ENCODE peak calls at places on chromosomes 3 and 15, in four cellular contexts. G is IMR-90, Q is mammary epithelial cell, H is PC-3. J is an unnamed sample.

GRCh38 chr3:197561926-197562325 is 6.2 kb upstream of the BDH1 start:
- DNase-seq in G (no peak), Q (no peak), H (no peak), J (no peak)

GRCh38 chr3:190070623-190071347 is 49.9 kb downstream of the P3H2 start:
- DNase-seq in G (peak; percentile 66), Q (no peak), H (peak; percentile 51), J (no peak)

GRCh38 chr3:126005951-126006350 is 37.0 kb downstream of the ROPN1B start:
- DNase-seq in G (peak; percentile 82), Q (peak; percentile 83), H (peak; percentile 3), J (no peak)

GRCh38 chr15:78751602-78751979 is 59.7 kb downstream of the ADAMTS7 start:
- DNase-seq in G (no peak), Q (no peak), H (no peak), J (no peak)

GRCh38 chr3:148280623-148281242 is 417.0 kb upstream of the AGTR1 start:
- DNase-seq in G (no peak), Q (no peak), H (no peak), J (no peak)

GRCh38 chr3:190860531-190860930 is 2.0 kb downstream of the GMNC start:
- DNase-seq in G (no peak), Q (no peak), H (no peak), J (no peak)

GRCh38 chr3:90015688-90016356 is 908.4 kb downstream of the EPHA3 start:
- DNase-seq in G (peak; percentile 36), Q (peak; percentile 66), H (peak; percentile 79), J (no peak)

GRCh38 chr15:80533934-80534333 is 129.8 kb downstream of the ARNT2 start:
- DNase-seq in G (no peak), Q (no peak), H (no peak), J (no peak)

GRCh38 chr3:18211116-18211515 is 214.0 kb downstream of the SATB1 start:
- DNase-seq in G (no peak), Q (no peak), H (no peak), J (no peak)

GRCh38 chr3:7637694-7638093 is 776.8 kb downstream of the GRM7 start:
- DNase-seq in G (no peak), Q (no peak), H (no peak), J (no peak)

GRCh38 chr3:180802837-180803236 is 109.6 kb upstream of the FXR1 start:
- DNase-seq in G (peak; percentile 4), Q (peak; percentile 11), H (peak; percentile 52), J (no peak)

GRCh38 chr3:64491843-64492242 is 196.0 kb downstream of the ADAMTS9 start:
- DNase-seq in G (no peak), Q (no peak), H (no peak), J (no peak)

GRCh38 chr3:186108106-186108940 is 566 bp downstream of the ETV5 start:
- DNase-seq in G (peak; percentile 66), Q (peak; percentile 56), H (peak; percentile 56), J (no peak)

GRCh38 chr3:100850721-100851120 is 141.4 kb downstream of the TFG start:
- DNase-seq in G (peak; percentile 17), Q (no peak), H (peak; percentile 46), J (no peak)

GRCh38 chr3:178310833-178311380 is 225.3 kb upstream of the KCNMB2 start:
- DNase-seq in G (no peak), Q (no peak), H (no peak), J (no peak)

DNA sequence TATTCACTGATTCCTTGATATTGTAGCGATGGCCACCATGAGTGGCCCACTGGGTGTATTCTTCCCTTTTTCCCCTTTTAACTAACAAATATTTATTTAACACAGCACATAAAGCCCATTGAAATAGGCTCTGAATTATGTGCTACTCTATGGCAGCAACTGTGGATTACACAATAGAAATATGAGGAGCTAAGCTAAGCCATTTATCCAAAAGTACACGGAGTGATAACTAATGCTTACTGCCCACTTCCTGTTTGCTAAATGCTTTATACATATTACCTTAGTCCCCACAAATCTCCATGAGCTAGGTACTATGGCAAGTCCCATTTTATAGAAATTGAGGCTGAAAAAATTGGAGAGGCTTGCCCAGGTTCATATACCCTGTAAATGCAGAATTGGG is 17.9 kb downstream of the ILDR1 start:
- DNase-seq in G (no peak), Q (no peak), H (peak; percentile 61), J (no peak)
- H3K27ac ChIP-seq in G (no peak overlapping the region), Q (no peak overlapping the region), H (no peak overlapping the region), J (no peak overlapping the region)

GRCh38 chr15:62483817-62484216 is 318.7 kb upstream of the C2CD4B start:
- DNase-seq in G (peak; percentile 21), Q (no peak), H (no peak), J (no peak)
- H3K27ac ChIP-seq in G (no peak overlapping the region), Q (no peak overlapping the region), H (no peak overlapping the region), J (no peak overlapping the region)

DNA sequence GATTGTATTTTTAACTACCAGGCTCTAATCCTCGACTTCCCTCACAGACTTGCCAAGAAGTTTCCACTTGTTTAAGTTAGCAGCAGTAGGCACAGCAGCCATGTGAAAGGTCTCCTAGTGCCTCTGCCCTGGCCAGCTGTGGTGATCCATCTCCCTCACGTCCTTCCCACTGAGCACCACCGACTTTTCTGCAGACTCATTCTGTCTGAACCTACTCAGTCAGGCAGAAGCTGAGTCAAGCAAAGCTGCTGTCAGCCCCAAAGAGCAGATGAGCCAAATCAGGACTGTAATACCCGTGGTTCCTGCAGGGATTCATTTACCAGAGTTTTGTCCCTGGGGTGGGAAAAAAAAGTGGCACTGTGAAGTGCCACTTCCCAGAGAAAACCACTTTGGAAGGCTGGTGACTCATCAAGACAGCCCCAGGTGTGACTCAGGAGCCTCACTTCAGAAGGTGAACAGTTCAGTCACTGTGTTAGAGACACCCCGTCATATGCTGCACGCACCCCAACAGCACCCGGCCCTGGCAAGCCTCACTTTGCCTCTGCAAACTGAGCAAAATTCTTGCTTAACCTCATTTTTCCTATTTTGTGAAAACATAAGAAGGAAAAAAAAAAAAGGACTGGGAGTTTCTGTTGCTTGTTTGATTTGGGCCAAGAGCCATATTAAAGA is 76.0 kb downstream of the WWTR1 start:
- DNase-seq in G (peak; percentile 89), Q (peak; percentile 98), H (peak; percentile 97), J (peak; percentile 48)
- H3K27ac ChIP-seq in G (peak overlapping the region; percentile 15), Q (peak overlapping the region; percentile 98), H (peak overlapping the region; percentile 99), J (no peak overlapping the region)

GRCh38 chr3:66419053-66419440 is 81.8 kb downstream of the LRIG1 start:
- DNase-seq in G (no peak), Q (no peak), H (no peak), J (peak; percentile 49)
- H3K27ac ChIP-seq in G (no peak overlapping the region), Q (no peak overlapping the region), H (no peak overlapping the region), J (peak overlapping the region; percentile 32)

GRCh38 chr15:51884041-51884440 is 54.6 kb downstream of the TMOD3 start:
- DNase-seq in G (no peak), Q (no peak), H (no peak), J (no peak)

GRCh38 chr15:51888593-51889195 is 59.2 kb downstream of the TMOD3 start:
- DNase-seq in G (peak; percentile 31), Q (no peak), H (peak; percentile 57), J (no peak)

GRCh38 chr15:51883436-51883835 is 54.0 kb downstream of the TMOD3 start:
- DNase-seq in G (peak; percentile 75), Q (no peak), H (no peak), J (no peak)

GRCh38 chr15:51887887-51888592 is 58.6 kb downstream of the TMOD3 start:
- DNase-seq in G (no peak), Q (no peak), H (peak; percentile 22), J (no peak)

DNA sequence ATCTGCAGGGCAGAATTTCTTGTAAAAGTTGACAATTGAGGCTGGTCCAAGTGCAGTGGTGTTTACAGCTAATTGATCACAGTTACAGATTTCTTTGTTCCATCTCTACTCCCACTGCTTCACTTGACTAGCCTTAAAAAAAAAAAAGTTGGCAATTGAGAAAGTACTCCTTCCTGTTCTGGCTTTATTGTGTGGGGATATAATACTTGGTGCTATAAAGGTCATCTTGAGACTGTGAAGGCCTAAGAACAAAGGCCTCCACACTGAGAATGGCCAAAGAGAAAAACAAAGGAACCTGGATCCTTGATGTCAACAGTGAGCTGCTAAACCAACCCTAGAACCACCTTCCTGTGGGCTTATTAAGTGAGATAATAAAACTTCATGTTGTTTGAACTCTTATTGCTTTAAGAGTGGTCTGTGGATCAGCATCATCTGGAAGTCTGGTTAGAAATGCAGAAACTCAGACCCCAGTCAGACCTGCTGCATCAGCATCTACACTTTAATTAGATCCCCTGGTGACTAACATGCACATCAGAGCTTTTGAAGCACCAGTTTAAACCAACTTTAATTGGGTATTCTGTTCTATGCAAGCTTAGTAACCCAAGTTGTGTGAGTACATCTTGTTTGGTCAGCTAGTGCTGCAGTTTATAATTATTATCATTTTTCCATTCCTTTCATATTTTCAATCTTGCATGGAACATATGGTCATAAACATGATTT is 55.2 kb downstream of the TMOD3 start:
- DNase-seq in G (peak; percentile 49), Q (peak; percentile 69), H (peak; percentile 39), J (no peak)
- H3K27ac ChIP-seq in G (peak overlapping the region; percentile 57), Q (peak overlapping the region; percentile 6), H (no peak overlapping the region), J (no peak overlapping the region)

GRCh38 chr3:187902938-187903337 is 157.7 kb upstream of the BCL6 start:
- DNase-seq in G (peak; percentile 13), Q (no peak), H (peak; percentile 37), J (no peak)

GRCh38 chr3:187902041-187902471 is 156.8 kb upstream of the BCL6 start:
- DNase-seq in G (no peak), Q (no peak), H (no peak), J (no peak)

GRCh38 chr3:187900961-187901755 is 155.9 kb upstream of the BCL6 start:
- DNase-seq in G (no peak), Q (no peak), H (no peak), J (no peak)

GRCh38 chr3:187906416-187906815 is 161.1 kb upstream of the BCL6 start:
- DNase-seq in G (no peak), Q (no peak), H (no peak), J (no peak)

DNA sequence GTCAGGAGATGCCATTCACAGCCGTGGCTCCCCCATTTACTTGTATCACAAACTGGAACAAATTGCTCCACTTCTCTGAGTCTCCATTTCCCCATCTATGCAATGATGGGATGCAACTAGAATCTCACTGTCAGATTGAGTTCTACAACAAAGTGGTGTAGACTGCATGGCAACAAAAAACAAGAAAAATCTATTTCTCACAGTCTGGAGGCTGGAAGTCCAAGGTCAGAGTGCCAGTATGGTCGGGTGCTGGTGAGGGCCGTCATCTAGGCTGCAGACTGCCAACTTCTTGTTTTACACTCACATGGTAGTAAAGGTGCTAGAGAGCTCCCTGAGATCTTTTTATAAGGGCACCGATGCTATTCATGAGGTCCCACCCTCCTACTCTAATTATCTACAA is 158.4 kb upstream of the BCL6 start:
- DNase-seq in G (no peak), Q (no peak), H (no peak), J (no peak)
- H3K27ac ChIP-seq in G (no peak overlapping the region), Q (no peak overlapping the region), H (no peak overlapping the region), J (no peak overlapping the region)

DNA sequence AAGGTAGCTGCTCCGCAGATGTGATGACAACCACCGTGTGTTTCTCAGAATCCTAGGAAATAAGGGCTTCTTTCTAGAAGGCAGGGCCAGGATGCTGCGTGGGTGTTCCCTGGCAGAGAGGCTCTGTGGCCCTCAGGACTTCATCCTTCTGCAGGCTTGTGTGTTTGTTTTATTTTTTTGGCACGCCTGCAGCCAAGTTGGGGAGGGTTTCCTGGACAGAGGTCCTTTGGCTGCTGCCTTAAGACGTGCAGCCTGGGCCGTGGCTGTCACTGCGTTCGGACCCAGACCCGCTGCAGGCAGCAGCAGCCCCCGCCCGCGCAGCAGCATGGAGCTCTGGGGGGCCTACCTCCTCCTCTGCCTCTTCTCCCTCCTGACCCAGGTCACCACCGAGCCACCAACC is at the start of gene CLEC3B:
- DNase-seq in G (peak; percentile 78), Q (no peak), H (peak; percentile 29), J (no peak)
- H3K27ac ChIP-seq in G (no peak within 1 kb of the TSS), Q (no peak within 1 kb of the TSS), H (no peak within 1 kb of the TSS), J (peak within 1 kb of the TSS; percentile 49)